ENCODE peak calls at places on chromosomes 4 and X, in five cellular contexts. U is SK-N-SH, H is A549, L is H9, S is trophoblast cell. E is an unnamed sample.

GRCh38 chrX:153644356-153645125 is 2.5 kb upstream of the DUSP9 start:
- DNase-seq in H (no peak), L (peak; percentile 43), S (no peak), U (peak; percentile 69), E (no peak)

GRCh38 chr4:71322425-71322824 is 16.4 kb upstream of the SLC4A4 start:
- DNase-seq in L (no peak), S (no peak), H (no peak), U (no peak), E (no peak)

GRCh38 chrX:98141466-98141865 is 1257.8 kb downstream of the RPA4 start:
- DNase-seq in H (no peak), L (no peak), S (no peak), U (no peak), E (no peak)

GRCh38 chr4:32135642-32136041 is 1415.5 kb downstream of the PCDH7 start:
- DNase-seq in U (no peak), H (no peak), L (no peak), S (peak; percentile 62), E (no peak)

GRCh38 chr4:154344686-154345085 is 146.9 kb downstream of the DCHS2 start:
- DNase-seq in L (peak; percentile 71), S (peak; percentile 33), H (no peak), U (no peak), E (no peak)

GRCh38 chr4:168550071-168550766 is 53.4 kb downstream of the PALLD start:
- DNase-seq in L (no peak), U (no peak), H (no peak), S (no peak), E (no peak)

GRCh38 chr4:187209921-187210613 is 486.4 kb upstream of the FAT1 start:
- DNase-seq in L (no peak), U (no peak), S (no peak), H (no peak), E (no peak)

GRCh38 chr4:152673489-152673888 is 6.3 kb downstream of the TMEM154 start:
- DNase-seq in S (no peak), H (no peak), U (no peak), L (no peak), E (no peak)

GRCh38 chr4:15587649-15588048 is 67.5 kb downstream of the FBXL5 start:
- DNase-seq in U (no peak), H (no peak), L (no peak), S (no peak), E (no peak)

GRCh38 chr4:172897046-172897445 is 271.6 kb upstream of the GALNT7 start:
- DNase-seq in L (no peak), H (no peak), U (no peak), S (peak; percentile 12), E (no peak)

GRCh38 chr4:80192937-80193336 is 4.4 kb upstream of the PRDM8 start:
- DNase-seq in H (no peak), L (no peak), S (no peak), U (no peak), E (no peak)

GRCh38 chrX:15838017-15838416 is 16.6 kb downstream of the AP1S2 start:
- DNase-seq in U (peak; percentile 37), H (peak; percentile 25), S (peak; percentile 9), L (peak; percentile 43), E (no peak)

GRCh38 chr4:108540536-108540935 is 79.8 kb upstream of the RPL34 start:
- DNase-seq in S (no peak), H (no peak), L (no peak), U (no peak), E (no peak)

GRCh38 chr4:40311811-40312346 is 23.3 kb upstream of the CHRNA9 start:
- DNase-seq in L (no peak), U (no peak), S (no peak), H (no peak), E (peak; percentile 4)

GRCh38 chr4:126851391-126851790 is 781.4 kb upstream of the INTU start:
- DNase-seq in L (no peak), H (no peak), U (no peak), S (no peak), E (no peak)

GRCh38 chr4:36757623-36758311 is 476.4 kb downstream of the DTHD1 start:
- DNase-seq in U (no peak), L (no peak), H (no peak), S (no peak), E (no peak)

GRCh38 chrX:100408643-100409315 is 1.3 kb downstream of the PCDH19 start:
- DNase-seq in S (no peak), L (peak; percentile 46), U (peak; percentile 22), H (no peak), E (no peak)

GRCh38 chr4:130172156-130172555 is 1076.2 kb downstream of the C4orf33 start:
- DNase-seq in U (no peak), H (no peak), S (no peak), L (no peak), E (no peak)

GRCh38 chrX:118349188-118349587 is 3.3 kb downstream of the WDR44 start:
- DNase-seq in S (no peak), U (no peak), L (no peak), H (no peak), E (no peak)

GRCh38 chrX:10676239-10676971 is 56.0 kb upstream of the MID1 start:
- DNase-seq in L (peak; percentile 27), H (no peak), S (no peak), U (no peak), E (no peak)

GRCh38 chrX:24377195-24377594 is 16.8 kb downstream of the SUPT20HL1 start:
- DNase-seq in U (no peak), H (no peak), L (no peak), S (no peak), E (no peak)

GRCh38 chrX:132491191-132491590 is 2.4 kb upstream of the MBNL3 start:
- DNase-seq in H (no peak), S (peak; percentile 23), L (no peak), U (no peak), E (peak; percentile 63)

GRCh38 chrX:52576946-52577345 is 60.1 kb upstream of the XAGE1B start:
- DNase-seq in L (peak; percentile 40), U (no peak), S (peak; percentile 27), H (no peak), E (no peak)

GRCh38 chrX:17521871-17522693 is 147.1 kb downstream of the NHS start:
- DNase-seq in H (peak; percentile 67), L (peak; percentile 56), U (peak; percentile 62), S (peak; percentile 64), E (no peak)

GRCh38 chr4:55866973-55867574 is 13.6 kb downstream of the EXOC1 start:
- DNase-seq in L (no peak), U (peak; percentile 36), S (peak; percentile 80), H (peak; percentile 5), E (peak; percentile 77)

GRCh38 chr4:53748328-53748772 is 157.1 kb upstream of the LNX1 start:
- DNase-seq in U (no peak), S (no peak), H (no peak), L (no peak), E (peak; percentile 91)

GRCh38 chr4:114386637-114387233 is 211.9 kb upstream of the UGT8 start:
- DNase-seq in L (no peak), S (peak; percentile 63), U (peak; percentile 24), H (no peak), E (peak; percentile 26)

GRCh38 chr4:53688186-53688790 is 97.0 kb upstream of the LNX1 start:
- DNase-seq in H (no peak), S (peak; percentile 76), L (no peak), U (peak; percentile 3), E (peak; percentile 88)

GRCh38 chr4:119647558-119647957 is 19.0 kb upstream of the PDE5A start:
- DNase-seq in L (no peak), H (no peak), S (peak; percentile 44), U (no peak), E (no peak)

GRCh38 chr4:133151301-133151680 is 2.2 kb downstream of the PCDH10 start:
- DNase-seq in L (no peak), S (no peak), H (no peak), U (no peak), E (no peak)

GRCh38 chrX:136030357-136031225 is 45.4 kb downstream of the SLC9A6 start:
- DNase-seq in L (no peak), H (no peak), U (no peak), S (no peak), E (peak; percentile 65)

GRCh38 chr4:10107111-10108091 is 9.2 kb downstream of the WDR1 start:
- DNase-seq in S (no peak), L (no peak), H (no peak), U (no peak), E (no peak)

GRCh38 chr4:31051151-31051550 is 331.0 kb downstream of the PCDH7 start:
- DNase-seq in U (no peak), L (no peak), H (no peak), S (no peak), E (no peak)

GRCh38 chr4:157265281-157265680 is 44.8 kb downstream of the GRIA2 start:
- DNase-seq in U (no peak), S (no peak), L (peak; percentile 25), H (no peak), E (no peak)

GRCh38 chrX:43211570-43211969 is 433.6 kb upstream of the PPP1R2C start:
- DNase-seq in U (no peak), S (no peak), H (no peak), L (no peak), E (no peak)
- H3K4me2 ChIP-seq in U (no peak overlapping the region), S (no peak overlapping the region), H (no peak overlapping the region), L (no peak overlapping the region), E (no peak overlapping the region)

DNA sequence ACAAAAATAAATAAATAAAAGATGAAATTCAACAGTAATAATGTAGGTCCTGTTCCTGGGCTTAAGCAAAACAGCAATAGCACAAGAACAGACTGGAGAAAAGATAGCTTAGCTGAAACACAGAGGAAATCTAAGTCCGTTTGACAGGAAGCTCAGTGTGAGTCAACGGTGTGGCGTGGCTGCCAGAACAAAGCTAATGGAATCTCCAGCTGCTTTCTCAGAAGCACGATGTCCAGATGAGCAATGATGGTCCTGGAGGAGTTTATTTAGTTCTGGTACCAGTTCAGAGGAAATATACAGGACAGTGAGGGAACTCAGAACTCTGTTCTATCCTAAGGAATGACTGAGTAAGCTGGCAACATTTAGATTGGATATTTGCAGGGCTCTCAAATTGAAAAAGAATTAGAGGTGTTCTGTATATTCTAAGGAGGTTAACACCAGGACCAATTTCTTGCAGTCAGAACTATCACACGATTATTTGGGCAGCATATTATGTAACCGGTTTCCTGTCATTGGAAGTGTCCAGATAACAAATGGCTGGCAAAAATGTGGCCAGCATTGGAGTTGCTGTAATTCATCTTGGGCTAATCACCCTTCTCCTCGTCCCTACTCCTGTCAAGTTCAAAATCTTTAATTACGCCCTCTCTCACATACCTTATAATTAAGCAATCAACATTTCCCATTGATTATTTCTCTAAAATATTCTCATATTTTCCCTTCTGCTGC is 12.7 kb downstream of the GAB3 start:
- DNase-seq in S (peak; percentile 60), U (no peak), L (no peak), H (no peak), E (no peak)
- H3K4me2 ChIP-seq in S (no peak overlapping the region), U (peak overlapping the region; percentile 60), L (no peak overlapping the region), H (peak overlapping the region; percentile 46), E (no peak overlapping the region)

DNA sequence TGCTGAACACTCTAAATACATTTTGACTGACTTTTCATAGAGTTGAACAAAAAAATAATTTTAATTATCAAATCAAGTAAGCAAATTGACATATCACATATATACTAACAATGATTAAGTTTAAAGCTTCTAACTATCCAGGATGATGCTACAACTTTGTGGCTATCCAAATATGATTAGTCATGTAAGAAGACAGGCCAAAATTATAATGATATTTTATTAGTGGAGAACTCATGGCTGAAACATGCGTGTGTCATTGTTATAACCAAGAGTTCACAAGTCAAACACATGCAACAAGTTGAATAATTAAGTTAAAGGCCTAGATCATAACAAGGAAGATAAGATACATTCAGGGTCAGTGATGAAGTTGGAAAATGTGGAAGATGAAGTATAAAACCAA is 346.8 kb downstream of the FSTL5 start:
- DNase-seq in H (no peak), U (no peak), L (no peak), S (no peak), E (no peak)
- H3K4me2 ChIP-seq in H (peak overlapping the region; percentile 16), U (no peak overlapping the region), L (no peak overlapping the region), S (no peak overlapping the region), E (no peak overlapping the region)

GRCh38 chr4:183797445-183798248 is 107.5 kb upstream of the STOX2 start:
- DNase-seq in H (peak; percentile 17), L (peak; percentile 61), S (peak; percentile 62), U (peak; percentile 83), E (no peak)
- H3K4me2 ChIP-seq in H (peak overlapping the region; percentile 96), L (peak overlapping the region; percentile 93), S (peak overlapping the region; percentile 98), U (peak overlapping the region; percentile 15), E (no peak overlapping the region)

E was measured in MM.1S.